ENCODE peak calls at places on chromosome 3, in seven cellular contexts. J, A, Y, V, G, S and U are unnamed samples.

GRCh38 chr3:178845446-178846118 is 226.0 kb downstream of the ZMAT3 start:
- DNase-seq in V (no peak), J (no peak), Y (no peak), S (peak), A (no peak), G (no peak), U (no peak)

GRCh38 chr3:134211797-134212196 is 38.9 kb downstream of the RYK start:
- DNase-seq in G (peak), V (peak), J (peak), A (no peak), Y (no peak), S (peak), U (peak)

GRCh38 chr3:38095687-38096483 is 41.0 kb downstream of the ACAA1 start:
- DNase-seq in G (no peak), A (no peak), V (no peak), S (no peak), Y (no peak), J (no peak), U (no peak)

GRCh38 chr3:43932921-43933320 is 242.2 kb downstream of the ABHD5 start:
- DNase-seq in A (no peak), G (no peak), S (peak), V (no peak), J (no peak), Y (no peak), U (no peak)

GRCh38 chr3:12486916-12487315 is 2.6 kb downstream of the TSEN2 start:
- DNase-seq in J (no peak), V (no peak), Y (no peak), G (no peak), A (no peak), S (no peak), U (no peak)

GRCh38 chr3:48024401-48024800 is 8.2 kb upstream of the MAP4 start:
- DNase-seq in G (no peak), J (no peak), V (no peak), Y (no peak), A (no peak), S (no peak), U (no peak)

GRCh38 chr3:155804298-155804697 is 1.8 kb downstream of the C3orf33 start:
- DNase-seq in V (no peak), S (no peak), G (no peak), J (no peak), A (no peak), Y (no peak), U (no peak)

GRCh38 chr3:46049093-46049492 is 21.8 kb upstream of the XCR1 start:
- DNase-seq in A (no peak), G (no peak), S (no peak), V (peak), Y (no peak), J (no peak), U (no peak)

GRCh38 chr3:172749201-172749965 is 1.1 kb upstream of the ECT2 start:
- DNase-seq in V (peak), J (no peak), A (no peak), S (peak), G (peak), Y (no peak), U (no peak)

GRCh38 chr3:21705769-21706168 is 45.2 kb downstream of the ZNF385D start:
- DNase-seq in A (peak), V (peak), S (peak), J (no peak), Y (no peak), G (peak), U (no peak)

GRCh38 chr3:143529018-143529478 is 319.2 kb downstream of the SLC9A9 start:
- DNase-seq in S (peak), G (no peak), A (no peak), J (no peak), Y (no peak), V (no peak), U (no peak)

GRCh38 chr3:16884748-16885587 is at the start of gene PLCL2:
- DNase-seq in J (peak), V (peak), S (peak), G (peak), Y (peak), A (peak), U (no peak)

GRCh38 chr3:55434789-55435188 is 52.3 kb downstream of the WNT5A start:
- DNase-seq in J (peak), V (peak), S (peak), G (no peak), Y (peak), A (no peak), U (peak)

GRCh38 chr3:134445631-134446030 is 40.2 kb downstream of the ANAPC13 start:
- DNase-seq in S (peak), A (no peak), Y (no peak), V (peak), J (no peak), G (no peak), U (no peak)

GRCh38 chr3:125418306-125418705 is 43.2 kb upstream of the ZNF148 start:
- DNase-seq in V (no peak), Y (no peak), G (no peak), S (no peak), J (no peak), A (no peak), U (no peak)

GRCh38 chr3:177150970-177151627 is 46.2 kb downstream of the TBL1XR1 start:
- DNase-seq in S (peak), Y (no peak), A (no peak), J (no peak), G (no peak), V (peak), U (peak)

GRCh38 chr3:179292440-179292839 is 30.4 kb upstream of the ZNF639 start:
- DNase-seq in Y (no peak), J (no peak), A (no peak), G (no peak), V (no peak), S (peak), U (no peak)

GRCh38 chr3:114672692-114673447 is 379.0 kb downstream of the TIGIT start:
- DNase-seq in A (no peak), J (no peak), S (no peak), Y (no peak), V (no peak), G (no peak), U (no peak)

GRCh38 chr3:115790759-115791158 is 167.4 kb downstream of the GAP43 start:
- DNase-seq in G (no peak), A (no peak), Y (no peak), J (no peak), S (peak), V (peak), U (no peak)

GRCh38 chr3:180447156-180447555 is 154.8 kb upstream of the TTC14 start:
- DNase-seq in S (peak), G (no peak), V (peak), Y (no peak), A (no peak), J (no peak), U (no peak)

GRCh38 chr3:46129588-46130272 is 78.4 kb downstream of the CCR1 start:
- DNase-seq in S (no peak), A (no peak), G (no peak), Y (no peak), J (no peak), V (no peak), U (peak)

GRCh38 chr3:58012302-58012701 is 4.1 kb downstream of the FLNB start:
- DNase-seq in Y (no peak), S (no peak), J (no peak), V (no peak), A (no peak), G (no peak), U (no peak)
- H3K4me3 ChIP-seq in Y (no peak), S (no peak), J (no peak), V (no peak), A (no peak), G (peak), U (no peak)

GRCh38 chr3:4828279-4829030 is 150.8 kb upstream of the BHLHE40 start:
- DNase-seq in G (no peak), J (no peak), V (no peak), S (peak), Y (peak), A (peak), U (no peak)

GRCh38 chr3:4829031-4829394 is 150.2 kb upstream of the BHLHE40 start:
- DNase-seq in V (no peak), Y (no peak), A (no peak), S (peak), G (no peak), J (no peak), U (no peak)

GRCh38 chr3:4833471-4833870 is 145.8 kb upstream of the BHLHE40 start:
- DNase-seq in Y (no peak), S (no peak), J (no peak), V (no peak), G (no peak), A (no peak), U (no peak)

GRCh38 chr3:4827767-4828166 is 151.5 kb upstream of the BHLHE40 start:
- DNase-seq in A (no peak), S (no peak), V (no peak), Y (no peak), J (no peak), G (no peak), U (peak)

DNA sequence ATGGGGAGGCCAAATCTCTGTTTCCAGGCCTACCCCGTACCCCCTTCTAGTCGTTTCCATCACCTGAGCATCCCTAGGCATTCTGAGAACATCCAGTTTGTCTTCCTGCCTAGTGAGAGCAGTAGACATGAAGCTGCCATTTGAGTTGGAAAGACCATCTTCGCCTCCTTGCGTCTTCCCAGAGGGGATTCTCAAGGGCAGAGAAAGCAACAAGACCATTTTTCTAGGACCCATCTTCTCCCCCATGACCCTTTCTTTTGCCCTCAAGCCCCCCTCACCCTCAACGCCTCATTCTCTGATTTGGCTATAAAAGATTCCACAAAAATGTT is 148.7 kb upstream of the BHLHE40 start:
- DNase-seq in V (no peak), G (no peak), S (no peak), A (no peak), Y (no peak), J (no peak), U (no peak)
- H3K4me3 ChIP-seq in V (no peak), G (no peak), S (peak), A (no peak), Y (no peak), J (no peak), U (peak)

GRCh38 chr3:183253364-183253960 is 409 bp downstream of the B3GNT5 start:
- DNase-seq in V (no peak), G (peak), A (peak), S (peak), Y (peak), J (no peak), U (no peak)

GRCh38 chr3:183253961-183254815 is 1.1 kb downstream of the B3GNT5 start:
- DNase-seq in G (peak), Y (peak), J (no peak), V (no peak), S (no peak), A (peak), U (no peak)

GRCh38 chr3:183254816-183255730 is 2.0 kb downstream of the B3GNT5 start:
- DNase-seq in S (peak), V (peak), J (no peak), A (no peak), G (peak), Y (no peak), U (no peak)

GRCh38 chr3:183252973-183253363 is at the start of gene B3GNT5:
- DNase-seq in V (peak), S (peak), A (peak), G (peak), Y (peak), J (no peak), U (no peak)

GRCh38 chr3:183252108-183252782 is 808 bp upstream of the B3GNT5 start:
- DNase-seq in S (no peak), V (peak), G (no peak), Y (no peak), J (no peak), A (no peak), U (no peak)
- H3K4me3 ChIP-seq in S (no peak), V (peak), G (no peak), Y (peak), J (no peak), A (peak), U (no peak)

GRCh38 chr3:33278106-33278672 is 947 bp downstream of the FBXL2 start:
- DNase-seq in J (no peak), S (peak), A (no peak), G (no peak), V (peak), Y (no peak), U (no peak)
- H3K4me3 ChIP-seq in J (peak), S (peak), A (peak), G (peak), V (peak), Y (peak), U (peak)

DNA sequence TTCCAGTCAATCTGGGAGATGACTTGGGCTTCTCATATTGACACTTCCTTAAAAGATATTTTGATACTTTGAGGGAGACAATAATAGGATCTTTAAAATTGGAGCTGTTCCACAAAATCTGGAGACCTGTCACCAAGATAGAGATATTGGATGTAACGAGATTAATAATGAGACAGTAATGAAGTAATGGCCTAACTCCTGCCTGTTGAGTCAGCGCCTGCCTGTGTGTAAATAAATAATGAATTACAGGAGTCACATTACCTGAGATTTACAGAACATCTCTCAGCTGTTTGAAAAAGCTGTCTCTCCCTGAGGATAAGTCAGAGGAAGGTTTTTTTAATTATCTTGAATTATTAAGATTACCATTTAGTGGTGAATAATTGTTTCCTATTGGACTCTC is 43.8 kb upstream of the MITF start:
- DNase-seq in S (no peak), J (no peak), G (no peak), Y (no peak), V (peak), A (no peak), U (no peak)
- H3K4me3 ChIP-seq in S (no peak), J (no peak), G (no peak), Y (no peak), V (no peak), A (no peak), U (no peak)

GRCh38 chr3:97993526-97993925 is 21.3 kb upstream of the RIOX2 start:
- DNase-seq in G (no peak), S (no peak), V (no peak), A (no peak), J (no peak), Y (no peak), U (no peak)
- H3K4me3 ChIP-seq in G (no peak), S (no peak), V (no peak), A (no peak), J (no peak), Y (no peak), U (no peak)

GRCh38 chr3:161423911-161424522 is 52.7 kb upstream of the SPTSSB start:
- DNase-seq in J (peak), Y (no peak), A (no peak), V (peak), S (peak), G (no peak), U (peak)

GRCh38 chr3:161422171-161422693 is 50.9 kb upstream of the SPTSSB start:
- DNase-seq in J (no peak), S (no peak), Y (no peak), G (no peak), A (no peak), V (no peak), U (no peak)

GRCh38 chr3:161415506-161416231 is 44.4 kb upstream of the SPTSSB start:
- DNase-seq in G (peak), S (peak), Y (no peak), V (peak), J (no peak), A (no peak), U (no peak)

GRCh38 chr3:161419555-161420333 is 48.4 kb upstream of the SPTSSB start:
- DNase-seq in S (no peak), Y (no peak), V (no peak), A (no peak), G (no peak), J (no peak), U (no peak)

DNA sequence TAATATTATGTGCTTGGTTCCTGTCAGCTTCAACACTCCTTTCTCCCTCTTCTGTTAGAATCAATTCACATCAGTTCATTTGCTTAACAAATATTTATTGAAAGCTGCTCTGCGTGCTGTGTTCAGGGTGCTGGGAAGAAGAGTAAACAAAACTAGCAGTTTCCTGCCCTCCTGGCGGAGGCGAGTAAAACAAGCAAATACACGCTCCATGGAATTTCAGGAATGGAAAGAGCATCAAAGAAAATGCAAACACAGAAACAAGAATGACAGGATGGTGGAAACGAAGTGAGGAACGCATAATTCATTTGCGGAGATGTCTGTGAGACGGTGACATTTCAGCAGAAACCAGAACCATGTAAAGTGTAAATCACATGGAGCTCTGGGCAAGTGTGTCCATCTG is 49.4 kb upstream of the SPTSSB start:
- DNase-seq in V (peak), Y (no peak), J (no peak), G (peak), S (peak), A (no peak), U (no peak)
- H3K4me3 ChIP-seq in V (no peak), Y (no peak), J (no peak), G (no peak), S (no peak), A (no peak), U (no peak)

GRCh38 chr3:42263354-42264346 is 2.3 kb downstream of the CCK start:
- DNase-seq in A (no peak), Y (no peak), G (no peak), J (no peak), V (peak), S (no peak), U (no peak)
- H3K4me3 ChIP-seq in A (peak), Y (peak), G (peak), J (no peak), V (no peak), S (no peak), U (no peak)